ENCODE peak calls at places on chromosomes 16 and 17, in five cellular contexts. A is omental fat pad; T is CD8-positive, alpha-beta T cell; C is cardiac muscle cell; J is CD4-positive, alpha-beta T cell. O is an unnamed sample.

GRCh38 chr16:57252148-57252721 is 7.2 kb downstream of the ARL2BP start:
- DNase-seq in A (no peak), T (no peak), C (no peak), J (no peak), O (no peak)

GRCh38 chr17:45320931-45321461 is 4.2 kb upstream of the MAP3K14 start:
- DNase-seq in A (no peak), T (no peak), C (no peak), J (no peak), O (peak; percentile 97)

GRCh38 chr17:57033296-57033695 is 51.8 kb upstream of the AKAP1 start:
- DNase-seq in A (no peak), T (no peak), C (peak; percentile 65), J (no peak), O (no peak)

GRCh38 chr17:8237175-8237574 is 10.7 kb downstream of the CTC1 start:
- DNase-seq in A (no peak), T (no peak), C (no peak), J (no peak), O (no peak)

GRCh38 chr16:56203052-56203451 is 11.8 kb downstream of the GNAO1 start:
- DNase-seq in A (no peak), T (peak; percentile 38), C (no peak), J (peak; percentile 37), O (no peak)

GRCh38 chr16:15925631-15926030 is 23.8 kb upstream of the ABCC1 start:
- DNase-seq in A (no peak), T (no peak), C (peak; percentile 1), J (no peak), O (no peak)

GRCh38 chr16:65959978-65960377 is 406.5 kb upstream of the CDH5 start:
- DNase-seq in A (no peak), T (no peak), C (no peak), J (no peak), O (no peak)

GRCh38 chr16:58862334-58863024 is 128.4 kb upstream of the GOT2 start:
- DNase-seq in A (no peak), T (no peak), C (no peak), J (no peak), O (no peak)

GRCh38 chr16:57657228-57657627 is 10.9 kb upstream of the ADGRG3 start:
- DNase-seq in A (no peak), T (no peak), C (no peak), J (no peak), O (no peak)

GRCh38 chr17:63032141-63032540 is 66.1 kb downstream of the TANC2 start:
- DNase-seq in A (no peak), T (no peak), C (no peak), J (no peak), O (no peak)

GRCh38 chr16:54313789-54314188 is 27.2 kb upstream of the IRX3 start:
- DNase-seq in A (no peak), T (no peak), C (no peak), J (no peak), O (no peak)

GRCh38 chr17:68468785-68469184 is 11.5 kb upstream of the WIPI1 start:
- DNase-seq in A (no peak), T (no peak), C (peak; percentile 90), J (no peak), O (no peak)

GRCh38 chr16:56610017-56610608 is 1.7 kb downstream of the MT2A start:
- DNase-seq in A (peak; percentile 66), T (peak; percentile 66), C (no peak), J (peak; percentile 50), O (no peak)

GRCh38 chr16:67149276-67150057 is 1.3 kb downstream of the B3GNT9 start:
- DNase-seq in A (no peak), T (no peak), C (no peak), J (peak; percentile 29), O (no peak)
- TF ChIP-seq CTCF in A (no peak), T (no peak), C (no peak), J (peak; percentile 16), O (no peak)

GRCh38 chr16:46789499-46790414 is 41.2 kb downstream of the C16orf87 start:
- DNase-seq in A (peak; percentile 35), T (peak; percentile 78), C (peak; percentile 41), J (peak; percentile 76), O (no peak)
- TF ChIP-seq CTCF in A (no peak), T (no peak), C (no peak), J (no peak), O (no peak)

GRCh38 chr17:2406271-2406902 is 5.5 kb upstream of the MNT start:
- DNase-seq in A (no peak), T (no peak), C (no peak), J (no peak), O (no peak)
- TF ChIP-seq CTCF in A (no peak), T (no peak), C (no peak), J (no peak), O (no peak)

GRCh38 chr16:85045641-85046471 is 18.3 kb downstream of the KIAA0513 start:
- DNase-seq in A (no peak), T (no peak), C (no peak), J (no peak), O (no peak)
- TF ChIP-seq CTCF in A (no peak), T (no peak), C (no peak), J (no peak), O (no peak)

GRCh38 chr16:68921654-68922053 is 78.3 kb downstream of the TANGO6 start:
- DNase-seq in A (no peak), T (no peak), C (no peak), J (no peak), O (peak; percentile 89)

GRCh38 chr16:68923116-68923515 is 79.8 kb downstream of the TANGO6 start:
- DNase-seq in A (no peak), T (no peak), C (no peak), J (no peak), O (no peak)

DNA sequence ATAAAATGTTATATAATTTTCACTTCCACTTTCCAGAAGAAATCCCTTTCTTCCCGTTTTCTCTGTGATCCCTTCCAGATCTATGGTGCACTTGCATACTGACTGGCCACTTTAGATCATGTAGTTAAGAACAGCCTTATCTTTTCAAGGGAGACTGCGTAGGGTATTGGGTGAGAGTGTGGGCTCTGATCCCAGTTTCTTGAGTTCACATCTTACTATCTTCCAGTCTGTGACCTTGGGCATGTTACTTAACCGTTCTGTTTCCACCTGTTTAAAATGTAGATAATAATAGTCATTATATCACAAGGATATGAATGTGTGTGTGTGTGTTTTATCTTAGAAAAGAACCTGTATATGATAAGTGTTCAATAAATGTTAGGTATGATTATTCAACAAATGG is 83.7 kb downstream of the TANGO6 start:
- DNase-seq in A (no peak), T (no peak), C (no peak), J (no peak), O (no peak)
- TF ChIP-seq CTCF in A (no peak), T (no peak), C (no peak), J (no peak), O (no peak)

GRCh38 chr17:5798104-5798503 is 213.8 kb upstream of the NLRP1 start:
- DNase-seq in A (no peak), T (no peak), C (no peak), J (no peak), O (no peak)

GRCh38 chr17:5793157-5793556 is 208.8 kb upstream of the NLRP1 start:
- DNase-seq in A (no peak), T (no peak), C (no peak), J (no peak), O (no peak)

GRCh38 chr17:5797447-5797846 is 213.1 kb upstream of the NLRP1 start:
- DNase-seq in A (no peak), T (no peak), C (no peak), J (no peak), O (no peak)

GRCh38 chr17:5794881-5795486 is 210.7 kb upstream of the NLRP1 start:
- DNase-seq in A (no peak), T (no peak), C (no peak), J (no peak), O (no peak)

DNA sequence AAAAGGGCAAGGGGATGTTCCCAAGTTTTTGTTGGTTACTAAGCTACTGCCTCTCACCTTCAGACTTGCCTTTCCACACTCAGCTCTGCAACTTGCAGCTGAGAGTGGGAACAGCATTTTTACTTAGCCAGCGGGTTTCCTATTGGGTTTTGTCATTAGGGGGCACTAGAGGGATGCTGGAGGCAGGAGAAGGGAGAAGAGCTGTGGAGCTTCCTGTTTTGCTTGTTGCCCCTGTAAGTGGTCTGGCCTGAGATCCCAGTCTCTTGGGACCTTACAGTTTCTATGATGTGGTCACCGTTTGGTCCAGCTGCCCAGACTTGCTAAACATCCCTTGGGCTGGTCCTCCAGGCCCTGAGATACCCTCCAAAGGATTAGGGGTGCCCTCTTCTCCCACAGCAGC is 209.6 kb upstream of the NLRP1 start:
- DNase-seq in A (no peak), T (no peak), C (peak; percentile 51), J (no peak), O (no peak)
- TF ChIP-seq CTCF in A (no peak), T (no peak), C (no peak), J (no peak), O (peak; percentile 34)

GRCh38 chr17:42422958-42423712 is at the start of gene CAVIN1:
- DNase-seq in A (peak; percentile 93), T (no peak), C (peak; percentile 94), J (no peak), O (no peak)

GRCh38 chr17:42421479-42422332 is 1.4 kb downstream of the CAVIN1 start:
- DNase-seq in A (peak; percentile 42), T (no peak), C (peak; percentile 36), J (no peak), O (no peak)

GRCh38 chr17:42424991-42425610 is 2.0 kb upstream of the CAVIN1 start:
- DNase-seq in A (no peak), T (no peak), C (no peak), J (no peak), O (no peak)

GRCh38 chr17:42423766-42424165 is 710 bp upstream of the CAVIN1 start:
- DNase-seq in A (no peak), T (no peak), C (no peak), J (no peak), O (no peak)

DNA sequence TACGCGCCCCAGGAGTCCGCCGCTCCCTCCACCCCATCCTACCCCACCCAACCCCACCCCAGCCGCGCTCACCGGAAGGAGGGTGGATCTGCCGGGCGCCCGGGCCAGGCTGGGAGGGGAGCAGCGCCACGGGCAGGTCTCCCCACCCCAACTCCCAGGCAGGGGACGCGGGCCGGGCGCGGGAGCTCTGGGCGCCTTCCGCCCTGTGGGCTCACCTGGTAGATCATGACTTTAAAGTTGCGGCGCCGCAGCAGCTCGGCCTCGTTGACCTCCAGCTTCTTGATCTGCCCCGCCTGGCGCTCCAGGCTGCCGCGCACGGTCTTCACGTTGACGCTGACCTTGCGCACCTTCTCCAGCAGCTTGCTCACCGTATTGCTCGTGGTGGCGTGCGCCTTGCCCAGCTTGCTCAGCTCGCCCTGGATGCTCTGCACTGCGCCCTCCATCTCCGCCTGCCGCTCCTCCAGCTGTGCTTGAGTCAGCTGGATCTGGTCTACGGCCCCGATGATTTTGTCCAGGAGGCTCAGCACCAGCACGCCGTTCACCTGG is 571 bp downstream of the CAVIN1 start:
- DNase-seq in A (no peak), T (no peak), C (peak; percentile 48), J (no peak), O (no peak)
- TF ChIP-seq CTCF in A (no peak), T (no peak), C (no peak), J (no peak), O (no peak)

GRCh38 chr17:2050871-2051387 is 4.0 kb upstream of the HIC1 start:
- DNase-seq in A (no peak), T (no peak), C (peak; percentile 57), J (no peak), O (no peak)
- TF ChIP-seq CTCF in A (no peak), T (no peak), C (no peak), J (no peak), O (no peak)